ENCODE peak calls at places on chromosomes 3 and 15, in six cellular contexts. One of them, this sample, is unnamed.

GRCh38 chr15:92098869-92099268 is 245.4 kb downstream of the SLCO3A1 start:
- DNase-seq in gastrocnemius medialis: no peak
- DNase-seq in psoas muscle: no peak
- DNase-seq in retinal pigment epithelial cell: no peak
- DNase-seq in foreskin fibroblast: peak
- DNase-seq in left lung: no peak
- DNase-seq in this sample: peak

GRCh38 chr3:52829482-52829881 is 990 bp downstream of the ITIH4 start:
- DNase-seq in retinal pigment epithelial cell: no peak
- DNase-seq in gastrocnemius medialis: no peak
- DNase-seq in foreskin fibroblast: no peak
- DNase-seq in psoas muscle: no peak
- DNase-seq in left lung: no peak
- DNase-seq in this sample: no peak

GRCh38 chr15:67834593-67835348 is 5.1 kb downstream of the RNU6-1 start:
- DNase-seq in gastrocnemius medialis: no peak
- DNase-seq in psoas muscle: no peak
- DNase-seq in left lung: peak
- DNase-seq in foreskin fibroblast: no peak
- DNase-seq in retinal pigment epithelial cell: no peak
- DNase-seq in this sample: no peak

GRCh38 chr3:38573606-38574005 is 75.9 kb downstream of the SCN5A start:
- DNase-seq in gastrocnemius medialis: no peak
- DNase-seq in left lung: no peak
- DNase-seq in psoas muscle: no peak
- DNase-seq in retinal pigment epithelial cell: no peak
- DNase-seq in foreskin fibroblast: no peak
- DNase-seq in this sample: no peak

GRCh38 chr15:39172380-39173281 is 408.2 kb upstream of the THBS1 start:
- DNase-seq in psoas muscle: no peak
- DNase-seq in gastrocnemius medialis: no peak
- DNase-seq in foreskin fibroblast: peak
- DNase-seq in left lung: no peak
- DNase-seq in retinal pigment epithelial cell: peak
- DNase-seq in this sample: peak

GRCh38 chr15:100831466-100831865 is 48.2 kb upstream of the ALDH1A3 start:
- DNase-seq in psoas muscle: no peak
- DNase-seq in gastrocnemius medialis: no peak
- DNase-seq in left lung: no peak
- DNase-seq in retinal pigment epithelial cell: no peak
- DNase-seq in foreskin fibroblast: no peak
- DNase-seq in this sample: no peak

GRCh38 chr15:34855893-34856292 is 60.5 kb upstream of the ACTC1 start:
- DNase-seq in foreskin fibroblast: peak
- DNase-seq in left lung: no peak
- DNase-seq in retinal pigment epithelial cell: peak
- DNase-seq in psoas muscle: no peak
- DNase-seq in gastrocnemius medialis: no peak
- DNase-seq in this sample: peak

GRCh38 chr3:27312044-27312668 is 57.0 kb downstream of the NEK10 start:
- DNase-seq in left lung: no peak
- DNase-seq in gastrocnemius medialis: no peak
- DNase-seq in foreskin fibroblast: peak
- DNase-seq in psoas muscle: no peak
- DNase-seq in retinal pigment epithelial cell: peak
- DNase-seq in this sample: peak

GRCh38 chr15:98526094-98526493 is 122.2 kb upstream of the IGF1R start:
- DNase-seq in foreskin fibroblast: no peak
- DNase-seq in gastrocnemius medialis: no peak
- DNase-seq in retinal pigment epithelial cell: no peak
- DNase-seq in psoas muscle: no peak
- DNase-seq in left lung: no peak
- DNase-seq in this sample: no peak

GRCh38 chr3:100463002-100463401 is 29.4 kb upstream of the TMEM45A start:
- DNase-seq in foreskin fibroblast: peak
- DNase-seq in retinal pigment epithelial cell: no peak
- DNase-seq in left lung: no peak
- DNase-seq in gastrocnemius medialis: no peak
- DNase-seq in psoas muscle: no peak
- DNase-seq in this sample: peak

GRCh38 chr3:41277790-41278465 is 78.6 kb downstream of the CTNNB1 start:
- DNase-seq in gastrocnemius medialis: no peak
- DNase-seq in psoas muscle: no peak
- DNase-seq in left lung: no peak
- DNase-seq in retinal pigment epithelial cell: no peak
- DNase-seq in foreskin fibroblast: no peak
- DNase-seq in this sample: no peak

GRCh38 chr3:40309925-40310635 is 573 bp downstream of the EIF1B start:
- DNase-seq in gastrocnemius medialis: no peak
- DNase-seq in foreskin fibroblast: peak
- DNase-seq in left lung: peak
- DNase-seq in psoas muscle: peak
- DNase-seq in retinal pigment epithelial cell: no peak
- DNase-seq in this sample: peak

GRCh38 chr3:197024881-197025735 is 4.5 kb downstream of the MELTF start:
- DNase-seq in psoas muscle: no peak
- DNase-seq in gastrocnemius medialis: no peak
- DNase-seq in left lung: no peak
- DNase-seq in foreskin fibroblast: no peak
- DNase-seq in retinal pigment epithelial cell: no peak
- DNase-seq in this sample: no peak

GRCh38 chr3:146142757-146143156 is 18.2 kb downstream of the PLOD2 start:
- DNase-seq in retinal pigment epithelial cell: peak
- DNase-seq in gastrocnemius medialis: no peak
- DNase-seq in foreskin fibroblast: peak
- DNase-seq in left lung: no peak
- DNase-seq in psoas muscle: no peak
- DNase-seq in this sample: peak

GRCh38 chr3:151156618-151157216 is 46.3 kb downstream of the GPR171 start:
- DNase-seq in psoas muscle: no peak
- DNase-seq in gastrocnemius medialis: no peak
- DNase-seq in retinal pigment epithelial cell: no peak
- DNase-seq in foreskin fibroblast: peak
- DNase-seq in left lung: no peak
- DNase-seq in this sample: peak

GRCh38 chr3:178823140-178823539 is 248.5 kb downstream of the ZMAT3 start:
- DNase-seq in gastrocnemius medialis: no peak
- DNase-seq in psoas muscle: no peak
- DNase-seq in left lung: no peak
- DNase-seq in retinal pigment epithelial cell: no peak
- DNase-seq in foreskin fibroblast: no peak
- DNase-seq in this sample: no peak

GRCh38 chr3:156513619-156514018 is 41.3 kb downstream of the SSR3 start:
- DNase-seq in foreskin fibroblast: no peak
- DNase-seq in gastrocnemius medialis: no peak
- DNase-seq in psoas muscle: no peak
- DNase-seq in left lung: no peak
- DNase-seq in retinal pigment epithelial cell: no peak
- DNase-seq in this sample: peak

DNA sequence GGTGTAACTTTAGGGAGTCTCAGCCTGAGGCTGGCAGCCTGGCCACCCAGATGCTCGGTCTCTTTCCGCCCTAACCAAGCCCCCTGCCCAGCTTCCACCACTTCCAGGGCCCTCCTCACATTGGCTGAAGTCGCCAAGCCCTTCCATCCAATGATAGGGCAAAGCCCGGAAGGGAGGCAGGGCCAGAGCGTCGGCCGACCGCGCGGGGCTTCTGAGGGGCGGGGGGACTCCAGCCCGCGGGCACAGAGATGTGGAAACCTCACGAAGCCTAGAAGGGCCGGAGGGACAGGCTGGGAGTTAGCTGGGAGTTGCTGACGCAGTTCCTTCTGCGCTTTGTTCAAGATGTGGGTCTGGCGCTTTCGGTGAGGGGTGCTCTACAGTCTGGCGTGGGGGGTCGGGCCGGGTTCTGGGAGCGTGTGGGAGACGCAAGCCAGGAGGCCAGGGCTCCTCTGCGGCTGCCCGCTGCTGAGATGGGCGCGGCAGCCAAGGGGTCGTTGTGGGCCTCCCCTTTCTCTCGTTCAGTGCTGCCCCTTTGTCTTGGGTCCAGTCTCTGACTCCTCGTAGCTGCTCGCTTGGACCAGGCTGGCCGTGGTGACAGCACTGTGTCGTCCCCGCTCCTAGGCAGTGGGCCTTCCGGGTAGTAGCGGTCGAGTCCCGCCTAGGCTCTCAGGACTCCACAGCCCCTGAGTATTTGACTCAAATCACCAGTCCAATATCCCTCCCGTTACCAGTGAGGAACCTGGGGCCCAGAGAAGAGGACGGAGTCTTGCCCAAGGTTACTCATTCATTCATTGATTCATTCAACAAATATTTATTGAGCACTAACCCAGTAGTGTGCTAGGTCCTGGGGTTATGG is at the start of gene ZNF660:
- DNase-seq in left lung: peak
- DNase-seq in retinal pigment epithelial cell: peak
- DNase-seq in psoas muscle: peak
- DNase-seq in foreskin fibroblast: peak
- DNase-seq in gastrocnemius medialis: peak
- DNase-seq in this sample: peak
- H3K4me3 ChIP-seq in left lung: peak
- H3K4me3 ChIP-seq in retinal pigment epithelial cell: peak
- H3K4me3 ChIP-seq in psoas muscle: peak
- H3K4me3 ChIP-seq in foreskin fibroblast: peak
- H3K4me3 ChIP-seq in gastrocnemius medialis: peak
- H3K4me3 ChIP-seq in this sample: peak

GRCh38 chr15:88258021-88258641 is 1.6 kb upstream of the NTRK3 start:
- DNase-seq in left lung: no peak
- DNase-seq in retinal pigment epithelial cell: no peak
- DNase-seq in foreskin fibroblast: no peak
- DNase-seq in gastrocnemius medialis: no peak
- DNase-seq in psoas muscle: no peak
- DNase-seq in this sample: no peak
- TF ChIP-seq CTCF in left lung: no peak
- TF ChIP-seq CTCF in retinal pigment epithelial cell: peak
- TF ChIP-seq CTCF in foreskin fibroblast: peak
- TF ChIP-seq CTCF in gastrocnemius medialis: no peak
- TF ChIP-seq CTCF in psoas muscle: no peak
- TF ChIP-seq CTCF in this sample: peak

DNA sequence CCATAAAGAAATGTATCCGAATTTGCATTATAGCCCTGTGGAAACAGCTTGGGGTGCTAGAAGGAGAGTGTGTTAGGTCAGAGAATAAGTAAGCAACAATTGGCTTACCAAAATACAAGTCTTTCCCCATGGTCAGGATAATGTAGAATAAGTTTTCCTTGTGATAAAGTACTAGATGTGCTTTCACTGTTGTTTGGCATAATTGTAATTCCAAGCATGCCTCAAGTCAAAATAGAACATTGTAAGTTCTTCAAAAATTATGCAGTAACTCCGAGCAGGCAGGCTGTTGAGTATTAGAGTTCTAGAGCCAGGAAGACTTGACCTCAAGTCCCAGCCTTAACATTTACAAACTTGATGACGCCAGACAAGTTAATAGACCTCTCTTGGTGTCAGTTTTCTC is 242.0 kb downstream of the TUSC7 start:
- DNase-seq in gastrocnemius medialis: no peak
- DNase-seq in foreskin fibroblast: peak
- DNase-seq in retinal pigment epithelial cell: peak
- DNase-seq in left lung: no peak
- DNase-seq in psoas muscle: no peak
- DNase-seq in this sample: no peak
- H3K4me3 ChIP-seq in gastrocnemius medialis: no peak
- H3K4me3 ChIP-seq in foreskin fibroblast: no peak
- H3K4me3 ChIP-seq in retinal pigment epithelial cell: no peak
- H3K4me3 ChIP-seq in left lung: no peak
- H3K4me3 ChIP-seq in psoas muscle: no peak
- H3K4me3 ChIP-seq in this sample: no peak

GRCh38 chr3:194500198-194500597 is 13.4 kb upstream of the ATP13A3 start:
- DNase-seq in gastrocnemius medialis: no peak
- DNase-seq in psoas muscle: no peak
- DNase-seq in foreskin fibroblast: no peak
- DNase-seq in left lung: no peak
- DNase-seq in retinal pigment epithelial cell: no peak
- DNase-seq in this sample: no peak
- TF ChIP-seq CTCF in gastrocnemius medialis: no peak
- TF ChIP-seq CTCF in psoas muscle: no peak
- TF ChIP-seq CTCF in foreskin fibroblast: no peak
- TF ChIP-seq CTCF in left lung: no peak
- TF ChIP-seq CTCF in retinal pigment epithelial cell: no peak
- TF ChIP-seq CTCF in this sample: no peak

This sample was measured in fibroblast of mammary gland.